ENCODE peak calls at places on chromosomes 3 and 15, in eight cellular contexts. G is gastrocnemius medialis, I is spleen, F is ovary, O is uterus, H is GM12891, B is K562, A is A549. X is an unnamed sample.
A peak's percentile ranks its signal among the peaks of the same experiment; 100 is the strongest.

GRCh38 chr15:81118361-81118760 is 15.7 kb upstream of the CFAP161 start:
- DNase-seq in G (no peak), I (no peak), F (no peak), O (no peak), H (no peak), B (no peak), A (no peak), X (no peak)

GRCh38 chr3:196268270-196269163 is 19.0 kb downstream of the PCYT1A start:
- DNase-seq in G (no peak), I (no peak), F (no peak), O (no peak), H (no peak), B (peak; percentile 36), A (no peak), X (peak; percentile 40)

GRCh38 chr3:142568393-142569017 is 10.0 kb downstream of the ATR start:
- DNase-seq in G (no peak), I (no peak), F (no peak), O (no peak), H (no peak), B (no peak), A (no peak), X (no peak)

GRCh38 chr15:75706682-75706954 is 6.0 kb downstream of the CSPG4 start:
- DNase-seq in G (no peak), I (no peak), F (no peak), O (no peak), H (no peak), B (no peak), A (no peak), X (no peak)

GRCh38 chr15:101675015-101675414 is 22.8 kb upstream of the TM2D3 start:
- DNase-seq in G (no peak), I (no peak), F (no peak), O (no peak), H (no peak), B (no peak), A (no peak), X (no peak)

GRCh38 chr3:38475716-38476115 is 20.4 kb upstream of the EXOG start:
- DNase-seq in G (no peak), I (no peak), F (no peak), O (no peak), H (no peak), B (no peak), A (no peak), X (no peak)

GRCh38 chr15:53791616-53792015 is 32.2 kb upstream of the WDR72 start:
- DNase-seq in G (no peak), I (no peak), F (no peak), O (no peak), H (no peak), B (no peak), A (no peak), X (no peak)

GRCh38 chr15:59296181-59296617 is 76.5 kb downstream of the MYO1E start:
- DNase-seq in G (peak; percentile 28), I (no peak), F (no peak), O (no peak), H (no peak), B (no peak), A (no peak), X (no peak)

GRCh38 chr15:25798207-25798931 is 64.8 kb downstream of the ATP10A start:
- DNase-seq in G (no peak), I (no peak), F (no peak), O (no peak), H (no peak), B (no peak), A (no peak), X (no peak)

GRCh38 chr3:196736670-196737374 is 2.8 kb upstream of the PAK2 start:
- DNase-seq in G (no peak), I (no peak), F (no peak), O (no peak), H (no peak), B (no peak), A (no peak), X (no peak)

GRCh38 chr15:23477920-23478319 is 30.9 kb upstream of the GOLGA6L2 start:
- DNase-seq in G (no peak), I (no peak), F (no peak), O (no peak), H (no peak), B (peak; percentile 13), A (no peak), X (no peak)

GRCh38 chr15:41853191-41853590 is 14.5 kb downstream of the PLA2G4B start:
- DNase-seq in G (no peak), I (no peak), F (no peak), O (no peak), H (no peak), B (no peak), A (no peak), X (no peak)

GRCh38 chr3:190044142-190044541 is 76.6 kb downstream of the P3H2 start:
- DNase-seq in G (no peak), I (no peak), F (no peak), O (no peak), H (no peak), B (no peak), A (no peak), X (no peak)

DNA sequence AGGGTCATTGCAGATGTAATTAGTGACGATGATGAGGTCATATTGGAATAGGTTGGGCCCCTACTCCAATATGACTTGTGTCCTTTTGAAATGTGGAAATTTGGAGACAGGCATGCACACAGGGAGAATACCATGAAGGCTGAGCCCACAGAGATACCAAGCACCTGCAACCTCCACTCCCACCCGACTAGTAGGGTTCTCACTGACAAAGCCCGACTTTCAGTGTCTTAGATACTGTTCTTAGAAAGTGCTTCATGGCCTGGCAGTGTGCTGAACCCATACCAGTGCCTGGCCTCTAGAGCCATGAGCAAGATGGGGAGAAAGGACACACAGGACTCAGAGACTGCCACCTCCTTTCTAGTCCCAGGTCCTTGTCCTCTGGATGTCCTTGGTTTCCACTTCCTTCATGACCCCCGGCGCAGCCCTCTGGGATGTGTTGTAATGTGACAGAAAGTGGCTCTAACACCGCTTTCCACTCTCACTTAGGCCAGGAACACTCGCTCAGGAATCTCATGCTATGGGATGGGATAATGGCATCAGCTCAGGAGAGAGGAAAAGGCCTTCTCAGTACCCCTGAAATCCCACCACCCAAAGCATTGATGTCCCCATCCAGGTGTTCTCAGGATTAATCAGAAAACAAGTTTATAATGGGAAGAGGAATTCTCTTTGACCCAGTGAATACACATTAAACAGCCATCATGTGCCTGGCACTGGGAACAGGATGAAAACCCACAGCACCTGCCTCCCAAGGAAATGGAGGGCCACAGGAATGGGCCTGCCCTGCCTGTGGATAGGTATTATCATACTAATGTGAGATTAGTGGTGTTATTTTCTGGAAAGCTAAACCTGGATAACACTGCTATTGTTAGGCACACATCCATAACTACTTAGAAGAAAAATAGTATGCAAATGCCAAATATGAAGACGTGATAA is 59.9 kb downstream of the RPL39L start:
- DNase-seq in G (no peak), I (no peak), F (no peak), O (no peak), H (no peak), B (no peak), A (no peak), X (no peak)
- TF ChIP-seq POLR2A in G (no peak), I (no peak), F (no peak), O (no peak), H (peak; percentile 52), B (peak; percentile 40), A (no peak), X (no peak)

DNA sequence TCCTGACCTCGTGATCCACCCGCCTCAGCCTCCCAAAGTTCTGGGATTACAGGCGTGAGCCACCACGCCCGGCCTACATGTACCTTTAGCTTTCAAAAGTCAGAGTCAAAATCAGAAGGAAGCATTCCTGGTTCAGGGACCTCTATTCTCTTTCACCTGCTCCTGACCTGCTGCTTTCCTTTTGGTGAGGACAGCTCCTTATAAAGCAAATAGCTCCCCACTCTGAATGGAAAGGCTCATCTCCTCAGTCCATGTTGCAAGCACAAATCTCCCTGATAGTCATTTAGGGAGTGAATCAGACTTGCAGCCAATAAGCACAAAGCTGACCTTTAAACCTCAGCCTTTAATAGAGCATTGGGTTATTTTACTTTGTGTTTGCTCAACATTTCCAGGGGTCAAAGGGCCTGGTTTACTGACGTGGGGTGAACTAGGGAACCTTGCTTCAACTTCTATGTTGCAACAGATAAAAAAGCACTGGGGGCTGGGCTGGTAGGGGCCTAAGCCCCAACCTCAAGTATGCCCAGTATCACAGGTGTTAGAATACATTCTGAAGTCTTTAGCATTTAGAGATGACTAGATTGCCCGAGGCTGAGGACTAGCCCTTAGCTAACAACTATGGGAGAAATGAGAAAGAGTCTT is 43.1 kb downstream of the THRB start:
- DNase-seq in G (no peak), I (no peak), F (no peak), O (no peak), H (no peak), B (no peak), A (no peak), X (no peak)
- TF ChIP-seq POLR2A in G (no peak), I (no peak), F (no peak), O (no peak), H (no peak), B (no peak), A (no peak), X (no peak)

GRCh38 chr15:89812847-89813320 is 1.8 kb downstream of the ANPEP start:
- DNase-seq in G (no peak), I (no peak), F (no peak), O (no peak), H (no peak), B (no peak), A (no peak), X (no peak)

GRCh38 chr15:89810837-89811236 is 3.8 kb downstream of the ANPEP start:
- DNase-seq in G (no peak), I (peak; percentile 57), F (no peak), O (no peak), H (no peak), B (no peak), A (no peak), X (no peak)

GRCh38 chr15:89814112-89814742 is 425 bp downstream of the ANPEP start:
- DNase-seq in G (no peak), I (peak; percentile 87), F (no peak), O (no peak), H (no peak), B (no peak), A (no peak), X (no peak)

GRCh38 chr15:89813381-89814111 is 1.1 kb downstream of the ANPEP start:
- DNase-seq in G (no peak), I (no peak), F (no peak), O (no peak), H (no peak), B (no peak), A (no peak), X (no peak)

DNA sequence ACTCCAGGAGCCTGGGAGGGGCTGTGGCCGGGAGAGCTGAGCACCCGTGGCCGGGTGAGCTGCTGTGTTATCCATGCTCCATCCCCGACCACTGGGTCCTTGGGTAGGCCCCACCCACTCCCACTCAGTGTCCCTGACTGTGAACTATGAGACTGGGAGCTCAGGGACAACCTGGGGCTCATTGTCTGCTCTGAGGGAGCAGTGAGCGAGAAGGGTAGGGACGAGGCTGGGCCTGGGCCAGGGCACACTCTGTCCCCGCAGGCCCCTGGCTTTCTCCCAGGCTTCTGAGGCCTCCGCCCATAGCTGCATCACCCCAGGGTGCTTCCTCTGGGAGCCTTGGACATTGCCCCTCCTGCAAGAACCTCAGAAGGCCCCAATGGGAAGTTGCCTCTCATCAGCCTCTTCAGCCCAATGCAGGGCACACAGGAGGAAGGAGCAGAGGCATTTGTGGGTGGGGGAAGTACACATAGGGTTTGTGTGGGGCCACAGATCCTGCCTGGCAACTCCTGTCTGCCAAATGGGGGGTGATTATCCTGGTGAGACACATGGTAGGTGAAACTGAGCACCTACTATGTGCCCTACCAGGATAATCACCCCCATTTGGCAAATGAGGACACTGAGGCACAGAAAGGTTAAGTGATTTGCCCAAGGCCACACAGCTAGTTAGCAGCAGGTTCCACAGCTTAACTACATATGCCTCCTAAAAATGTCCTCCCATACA is 2.4 kb downstream of the ANPEP start:
- DNase-seq in G (peak; percentile 70), I (no peak), F (no peak), O (no peak), H (no peak), B (no peak), A (no peak), X (peak; percentile 89)
- TF ChIP-seq POLR2A in G (no peak), I (no peak), F (no peak), O (no peak), H (no peak), B (no peak), A (no peak), X (no peak)

GRCh38 chr3:194541483-194541882 is 54.7 kb upstream of the ATP13A3 start:
- DNase-seq in G (no peak), I (no peak), F (no peak), O (no peak), H (no peak), B (no peak), A (no peak), X (no peak)
- TF ChIP-seq POLR2A in G (no peak), I (no peak), F (no peak), O (no peak), H (no peak), B (no peak), A (no peak), X (no peak)

X was measured in H54.